ENCODE peak calls at places on chromosome 3, in nine cellular contexts. U is PC-3, Q is sigmoid colon, E is left ventricle myocardium inferior, R is fibroblast of lung, H is IMR-90, C is RWPE1, S is AG04450, J is heart right ventricle. G is an unnamed sample.

GRCh38 chr3:107962946-107963345 is 127.9 kb downstream of the CD47 start:
- DNase-seq in J (no peak), R (peak), C (peak), H (peak), E (no peak), Q (no peak), U (peak), S (no peak), G (no peak)

GRCh38 chr3:140469491-140469890 is 208.4 kb upstream of the TRIM42 start:
- DNase-seq in J (no peak), Q (no peak), H (no peak), U (peak), E (no peak), C (peak), R (peak), S (no peak), G (no peak)

GRCh38 chr3:123327956-123328850 is 120.7 kb downstream of the ADCY5 start:
- DNase-seq in C (no peak), Q (no peak), R (no peak), U (no peak), J (no peak), E (peak), S (no peak), H (no peak), G (no peak)

GRCh38 chr3:30628188-30628930 is 22.0 kb downstream of the TGFBR2 start:
- DNase-seq in J (no peak), R (no peak), E (no peak), C (no peak), H (no peak), Q (no peak), S (no peak), U (no peak), G (no peak)

GRCh38 chr3:174863488-174863887 is 4.4 kb downstream of the NAALADL2 start:
- DNase-seq in C (peak), J (no peak), E (no peak), H (peak), R (no peak), S (no peak), U (peak), Q (no peak), G (no peak)

GRCh38 chr3:170953229-170953628 is 44.8 kb upstream of the EIF5A2 start:
- DNase-seq in Q (no peak), U (no peak), H (no peak), S (no peak), E (no peak), J (no peak), C (no peak), R (no peak), G (no peak)

GRCh38 chr3:52774901-52775864 is 2.2 kb upstream of the ITIH1 start:
- DNase-seq in R (no peak), S (no peak), U (no peak), H (no peak), C (no peak), J (no peak), E (no peak), Q (peak), G (peak)

GRCh38 chr3:107676469-107677309 is 153.9 kb downstream of the BBX start:
- DNase-seq in R (no peak), Q (no peak), H (peak), E (no peak), C (peak), U (peak), S (no peak), J (no peak), G (no peak)

GRCh38 chr3:29950232-29950631 is 656.2 kb upstream of the TGFBR2 start:
- DNase-seq in Q (no peak), J (no peak), U (no peak), R (peak), H (no peak), S (no peak), E (no peak), C (no peak), G (no peak)

GRCh38 chr3:122351612-122352011 is 26.6 kb downstream of the CSTA start:
- DNase-seq in R (no peak), E (no peak), Q (no peak), U (peak), J (no peak), S (no peak), H (no peak), C (no peak), G (no peak)

GRCh38 chr3:53680026-53680425 is 166.2 kb downstream of the CHDH start:
- DNase-seq in H (peak), E (peak), U (no peak), R (peak), S (no peak), J (no peak), C (no peak), Q (peak), G (peak)

GRCh38 chr3:55675478-55675877 is 188.4 kb upstream of the WNT5A start:
- DNase-seq in Q (no peak), S (no peak), R (no peak), J (no peak), C (no peak), H (no peak), E (no peak), U (no peak), G (no peak)

GRCh38 chr3:122023335-122023734 is 1.3 kb upstream of the ILDR1 start:
- DNase-seq in J (no peak), E (no peak), R (no peak), C (no peak), H (no peak), U (no peak), Q (no peak), S (no peak), G (no peak)

GRCh38 chr3:19256313-19256712 is 108.0 kb downstream of the KCNH8 start:
- DNase-seq in Q (no peak), S (no peak), E (no peak), R (no peak), C (no peak), U (no peak), H (no peak), J (no peak), G (no peak)

GRCh38 chr3:46239301-46239938 is 2.8 kb upstream of the CCR3 start:
- DNase-seq in J (no peak), E (no peak), U (peak), Q (no peak), R (no peak), H (no peak), S (no peak), C (peak), G (no peak)

GRCh38 chr3:158559504-158559903 is 11.5 kb upstream of the MLF1 start:
- DNase-seq in E (no peak), R (no peak), U (no peak), C (no peak), H (no peak), J (no peak), Q (no peak), S (no peak), G (no peak)

GRCh38 chr3:78858165-78858564 is 909.6 kb downstream of the ROBO1 start:
- DNase-seq in H (peak), U (peak), J (no peak), R (peak), C (no peak), Q (no peak), S (no peak), E (no peak), G (peak)

GRCh38 chr3:141127344-141128125 is 76.4 kb downstream of the SPSB4 start:
- DNase-seq in S (no peak), C (no peak), J (no peak), Q (no peak), H (no peak), U (no peak), R (no peak), E (no peak), G (peak)

GRCh38 chr3:69379661-69380060 is 6.2 kb downstream of the FRMD4B start:
- DNase-seq in C (no peak), J (no peak), Q (no peak), H (no peak), E (no peak), S (no peak), R (no peak), U (no peak), G (no peak)

GRCh38 chr3:188602111-188602510 is 448.2 kb downstream of the LPP start:
- DNase-seq in H (no peak), J (no peak), R (no peak), E (no peak), S (no peak), C (no peak), Q (no peak), U (no peak), G (no peak)

GRCh38 chr3:157274644-157275137 is 114.7 kb upstream of the CCNL1 start:
- DNase-seq in C (peak), Q (no peak), E (no peak), R (no peak), H (no peak), S (no peak), U (peak), J (no peak), G (no peak)

GRCh38 chr3:10023587-10024310 is 2.5 kb upstream of the FANCD2 start:
- DNase-seq in E (no peak), U (peak), S (peak), C (peak), R (peak), H (peak), J (no peak), Q (no peak), G (peak)

GRCh38 chr3:45785626-45786150 is 10.6 kb downstream of the SLC6A20 start:
- DNase-seq in J (no peak), C (no peak), S (no peak), U (no peak), R (no peak), Q (peak), H (no peak), E (no peak), G (no peak)

GRCh38 chr3:130894873-130895330 is 1.0 kb downstream of the ATP2C1 start:
- DNase-seq in R (peak), S (no peak), Q (no peak), H (peak), C (no peak), E (no peak), U (no peak), J (no peak), G (no peak)

GRCh38 chr3:110021659-110022058 is 684.3 kb upstream of the DPPA4 start:
- DNase-seq in Q (no peak), S (no peak), H (no peak), J (no peak), U (no peak), E (no peak), R (no peak), C (no peak), G (no peak)

GRCh38 chr3:33855884-33856546 is 57.6 kb downstream of the PDCD6IP start:
- DNase-seq in R (peak), J (no peak), U (peak), C (no peak), S (no peak), H (no peak), Q (no peak), E (no peak), G (no peak)

GRCh38 chr3:20648294-20648693 is 462.3 kb upstream of the SGO1 start:
- DNase-seq in E (no peak), C (peak), J (no peak), R (peak), U (peak), H (peak), S (peak), Q (no peak), G (no peak)

GRCh38 chr3:121951291-121951690 is 57.1 kb downstream of the SLC15A2 start:
- DNase-seq in U (no peak), E (no peak), S (peak), Q (no peak), J (no peak), C (no peak), H (peak), R (no peak), G (no peak)

GRCh38 chr3:144053121-144053520 is 81.5 kb downstream of the DIPK2A start:
- DNase-seq in U (peak), S (peak), R (peak), J (no peak), H (peak), Q (no peak), C (peak), E (no peak), G (no peak)

GRCh38 chr3:70247955-70248354 is 64.5 kb downstream of the MDFIC2 start:
- DNase-seq in U (peak), Q (no peak), R (peak), S (no peak), H (no peak), E (no peak), J (no peak), C (no peak), G (no peak)

GRCh38 chr3:192038726-192039125 is 577.8 kb downstream of the PYDC2 start:
- DNase-seq in E (no peak), Q (no peak), R (peak), S (no peak), H (no peak), J (no peak), C (peak), U (peak), G (peak)

GRCh38 chr3:152688313-152688712 is 146.6 kb upstream of the P2RY1 start:
- DNase-seq in C (no peak), J (no peak), H (no peak), R (no peak), E (no peak), U (peak), S (no peak), Q (no peak), G (no peak)

GRCh38 chr3:63818282-63819150 is 583 bp upstream of the C3orf49 start:
- DNase-seq in H (peak), J (no peak), Q (peak), C (peak), S (peak), R (peak), U (peak), E (peak), G (peak)

GRCh38 chr3:151213151-151213550 is 10.1 kb upstream of the GPR171 start:
- DNase-seq in S (no peak), C (no peak), H (no peak), R (no peak), J (no peak), E (no peak), Q (no peak), U (no peak), G (no peak)
- TF ChIP-seq CTCF in S (no peak), C (no peak), H (no peak), R (no peak), J (no peak), E (no peak), Q (no peak), U (no peak), G (no peak)

GRCh38 chr3:195031574-195032003 is 239.4 kb downstream of the XXYLT1 start:
- DNase-seq in C (no peak), E (no peak), Q (no peak), S (no peak), R (no peak), U (peak), H (no peak), J (no peak), G (no peak)

GRCh38 chr3:195028877-195029606 is 241.9 kb downstream of the XXYLT1 start:
- DNase-seq in C (no peak), H (no peak), J (peak), Q (no peak), E (peak), R (peak), S (no peak), U (no peak), G (no peak)

GRCh38 chr3:195032106-195032759 is 238.7 kb downstream of the XXYLT1 start:
- DNase-seq in E (no peak), S (no peak), H (no peak), C (no peak), U (peak), R (no peak), Q (no peak), J (no peak), G (no peak)

GRCh38 chr3:195032955-195033354 is 238.0 kb downstream of the XXYLT1 start:
- DNase-seq in E (no peak), C (no peak), Q (no peak), H (no peak), S (no peak), J (no peak), U (no peak), R (no peak), G (no peak)

DNA sequence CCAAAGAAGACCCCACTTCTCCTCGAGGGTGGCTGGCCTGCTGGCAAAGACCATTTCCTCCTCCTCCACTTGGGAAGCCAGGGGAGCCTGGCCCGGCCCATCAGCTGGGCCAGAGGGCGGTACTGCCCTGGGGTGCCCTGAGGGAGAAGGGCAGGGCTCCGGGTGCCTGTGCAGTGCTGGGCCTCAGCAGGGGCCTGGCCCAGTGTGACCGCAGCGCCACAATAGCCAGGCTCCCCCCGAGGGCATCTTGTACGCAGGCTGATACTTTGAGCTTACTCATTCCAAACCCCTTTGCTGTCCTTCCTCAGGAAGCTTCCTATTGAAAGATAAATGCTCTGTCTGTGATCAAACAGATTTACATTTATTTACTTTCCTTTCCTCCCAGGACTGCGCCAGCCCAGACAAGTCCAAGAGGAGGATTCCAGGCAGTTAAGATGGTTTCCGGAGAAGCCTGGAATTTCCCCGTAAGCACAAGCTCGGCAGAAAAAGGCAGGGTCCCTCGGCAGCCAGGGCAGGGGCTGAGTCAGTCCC is 240.1 kb downstream of the XXYLT1 start:
- DNase-seq in C (peak), E (no peak), S (no peak), R (peak), Q (no peak), U (peak), H (peak), J (no peak), G (peak)
- H3K27ac ChIP-seq in C (peak), E (peak), S (no peak), R (no peak), Q (peak), U (peak), H (no peak), J (no peak), G (peak)

GRCh38 chr3:194604837-194605236 is 28.4 kb downstream of the TMEM44 start:
- DNase-seq in R (no peak), E (no peak), H (no peak), S (no peak), Q (no peak), J (no peak), C (no peak), U (peak), G (no peak)
- TF ChIP-seq CTCF in R (peak), E (peak), H (peak), S (peak), Q (no peak), J (no peak), C (no peak), U (peak), G (no peak)

GRCh38 chr3:172568713-172569112 is 45.5 kb upstream of the TNFSF10 start:
- DNase-seq in J (no peak), C (no peak), Q (no peak), U (no peak), H (no peak), R (no peak), E (no peak), S (no peak), G (no peak)
- H3K27ac ChIP-seq in J (no peak), C (no peak), Q (no peak), U (no peak), H (no peak), R (no peak), E (no peak), S (no peak), G (no peak)